ENCODE peak calls at places on chromosomes 16 and 17, in four cellular contexts. Y is Calu3, P is uterus, N is cardiac fibroblast. C is an unnamed sample.

GRCh38 chr17:7250655-7251329 is 742 bp downstream of the CTDNEP1 start:
- DNase-seq in Y (no peak), P (no peak), N (no peak), C (no peak)

GRCh38 chr17:31130286-31131224 is 35.8 kb downstream of the NF1 start:
- DNase-seq in Y (no peak), P (no peak), N (no peak), C (no peak)

GRCh38 chr16:74565378-74565777 is 41.5 kb downstream of the GLG1 start:
- DNase-seq in Y (no peak), P (no peak), N (no peak), C (no peak)

GRCh38 chr17:58172369-58173071 is 5.7 kb downstream of the OR4D2 start:
- DNase-seq in Y (peak), P (no peak), N (peak), C (no peak)

GRCh38 chr16:51556694-51557327 is 405.7 kb upstream of the SALL1 start:
- DNase-seq in Y (peak), P (peak), N (peak), C (peak)

GRCh38 chr16:84952335-84953050 is 58.8 kb downstream of the ZDHHC7 start:
- DNase-seq in Y (peak), P (peak), N (peak), C (peak)

GRCh38 chr17:35612924-35613521 is 25.9 kb downstream of the AP2B1 start:
- DNase-seq in Y (peak), P (no peak), N (peak), C (no peak)

GRCh38 chr17:41060052-41060604 is at the start of gene KRTAP2-3:
- DNase-seq in Y (peak), P (no peak), N (peak), C (peak)

GRCh38 chr16:31128711-31129567 is 6.6 kb downstream of the PRSS8 start:
- DNase-seq in Y (peak), P (no peak), N (no peak), C (no peak)

GRCh38 chr17:17528101-17528500 is 31.9 kb upstream of the RASD1 start:
- DNase-seq in Y (no peak), P (no peak), N (no peak), C (no peak)

GRCh38 chr16:2964416-2965223 is 545 bp downstream of the KREMEN2 start:
- DNase-seq in Y (peak), P (no peak), N (no peak), C (no peak)

GRCh38 chr17:42135664-42136653 is 13.4 kb downstream of the HSPB9 start:
- DNase-seq in Y (peak), P (no peak), N (peak), C (no peak)

GRCh38 chr16:66478733-66479511 is 51.8 kb downstream of the BEAN1 start:
- DNase-seq in Y (peak), P (peak), N (peak), C (peak)

GRCh38 chr17:57067162-57067561 is 17.9 kb upstream of the AKAP1 start:
- DNase-seq in Y (no peak), P (no peak), N (no peak), C (no peak)

GRCh38 chr17:18858567-18859245 is 775 bp downstream of the PRPSAP2 start:
- DNase-seq in Y (no peak), P (no peak), N (no peak), C (no peak)

GRCh38 chr17:59618894-59619312 is 792 bp upstream of the CLTC start:
- DNase-seq in Y (no peak), P (no peak), N (no peak), C (peak)

GRCh38 chr17:21705021-21705601 is 12.8 kb downstream of the KCNJ18 start:
- DNase-seq in Y (no peak), P (no peak), N (no peak), C (no peak)

GRCh38 chr17:74360993-74361612 is 565 bp downstream of the BTBD17 start:
- DNase-seq in Y (no peak), P (no peak), N (no peak), C (no peak)

GRCh38 chr16:12308060-12308459 is 331.5 kb downstream of the SNX29 start:
- DNase-seq in Y (no peak), P (no peak), N (no peak), C (no peak)
- TF ChIP-seq CTCF in Y (no peak), P (no peak), N (no peak), C (no peak)

GRCh38 chr17:43533699-43534098 is 12.4 kb downstream of the ETV4 start:
- DNase-seq in Y (no peak), P (no peak), N (no peak), C (no peak)
- TF ChIP-seq CTCF in Y (peak), P (no peak), N (no peak), C (no peak)

GRCh38 chr17:44543213-44543904 is 13.9 kb upstream of the FZD2 start:
- DNase-seq in Y (peak), P (no peak), N (peak), C (peak)
- TF ChIP-seq CTCF in Y (no peak), P (no peak), N (no peak), C (no peak)

DNA sequence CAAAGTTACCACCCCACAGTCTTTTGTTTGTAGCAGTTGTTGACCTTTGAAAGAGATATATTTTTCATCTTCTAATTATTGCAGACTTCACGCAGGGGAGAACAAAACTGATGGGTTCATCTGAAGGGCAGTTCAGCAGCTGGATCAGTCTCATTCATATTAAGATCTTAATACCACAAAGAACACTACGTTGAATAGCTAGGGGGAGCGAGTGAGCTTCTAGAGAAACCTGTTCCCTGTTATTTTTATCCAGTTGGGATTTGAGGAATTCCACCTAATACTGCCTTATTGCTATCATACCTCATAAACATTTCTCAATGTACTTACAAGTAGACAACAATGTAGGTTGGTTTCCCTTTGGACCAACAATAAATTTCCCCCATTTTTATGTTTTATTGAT is 306.1 kb upstream of the KIF2B start:
- DNase-seq in Y (peak), P (no peak), N (peak), C (no peak)
- TF ChIP-seq CTCF in Y (no peak), P (no peak), N (no peak), C (no peak)